ENCODE peak calls at places on chromosomes 5 and 9, in seven cellular contexts. K, W, J, S, Q, G and X are unnamed samples.

GRCh38 chr9:37745970-37746369 is 7.6 kb upstream of the TRMT10B start:
- DNase-seq in K (no peak), W (no peak), J (no peak), S (no peak), Q (no peak), G (no peak), X (no peak)

GRCh38 chr9:137295313-137296213 is 6.5 kb downstream of the NRARP start:
- DNase-seq in K (peak), W (peak), J (no peak), S (peak), Q (peak), G (no peak), X (no peak)

GRCh38 chr9:76559283-76559682 is 100.3 kb downstream of the GCNT1 start:
- DNase-seq in K (no peak), W (no peak), J (no peak), S (no peak), Q (no peak), G (no peak), X (no peak)

GRCh38 chr5:14665110-14665822 is 748 bp downstream of the OTULIN start:
- DNase-seq in K (peak), W (peak), J (no peak), S (peak), Q (peak), G (peak), X (no peak)

GRCh38 chr5:37791321-37791720 is 48.5 kb downstream of the GDNF start:
- DNase-seq in K (no peak), W (no peak), J (no peak), S (no peak), Q (no peak), G (no peak), X (no peak)

GRCh38 chr9:31089822-31090221 is 1294.6 kb upstream of the ACO1 start:
- DNase-seq in K (no peak), W (no peak), J (no peak), S (no peak), Q (no peak), G (peak), X (no peak)

GRCh38 chr9:71105192-71105591 is 16.2 kb downstream of the TRPM3 start:
- DNase-seq in K (no peak), W (no peak), J (no peak), S (no peak), Q (no peak), G (no peak), X (no peak)

GRCh38 chr5:107425541-107426031 is 245.2 kb downstream of the EFNA5 start:
- DNase-seq in K (no peak), W (no peak), J (no peak), S (no peak), Q (no peak), G (peak), X (no peak)

GRCh38 chr5:72160299-72160698 is 53.0 kb downstream of the MAP1B start:
- DNase-seq in K (no peak), W (no peak), J (no peak), S (no peak), Q (no peak), G (no peak), X (no peak)

GRCh38 chr5:105840800-105841199 is 1829.9 kb downstream of the EFNA5 start:
- DNase-seq in K (no peak), W (no peak), J (no peak), S (no peak), Q (no peak), G (no peak), X (no peak)

GRCh38 chr9:79896390-79896789 is 324.6 kb downstream of the TLE4 start:
- DNase-seq in K (no peak), W (no peak), J (no peak), S (no peak), Q (no peak), G (no peak), X (no peak)

GRCh38 chr9:69186841-69187611 is 12.9 kb downstream of the TJP2 start:
- DNase-seq in K (no peak), W (no peak), J (no peak), S (peak), Q (no peak), G (no peak), X (no peak)

GRCh38 chr9:27151693-27152397 is 42.8 kb downstream of the TEK start:
- DNase-seq in K (no peak), W (no peak), J (no peak), S (no peak), Q (no peak), G (no peak), X (no peak)

GRCh38 chr5:120564013-120564412 is 99.9 kb downstream of the PRR16 start:
- DNase-seq in K (no peak), W (no peak), J (no peak), S (no peak), Q (no peak), G (no peak), X (peak)

GRCh38 chr5:108727154-108727638 is 20.5 kb upstream of the FER start:
- DNase-seq in K (peak), W (no peak), J (no peak), S (peak), Q (peak), G (peak), X (no peak)

GRCh38 chr5:68289576-68289975 is 74.0 kb downstream of the PIK3R1 start:
- DNase-seq in K (no peak), W (no peak), J (no peak), S (no peak), Q (no peak), G (no peak), X (no peak)

GRCh38 chr5:6623228-6623627 is 9.6 kb downstream of the NSUN2 start:
- DNase-seq in K (no peak), W (no peak), J (no peak), S (no peak), Q (no peak), G (no peak), X (no peak)

GRCh38 chr9:98796364-98797101 is at the start of gene ANKS6:
- DNase-seq in K (peak), W (peak), J (no peak), S (peak), Q (peak), G (peak), X (peak)

GRCh38 chr9:96617439-96618185 is 2.0 kb downstream of the CDC14B start:
- DNase-seq in K (no peak), W (no peak), J (no peak), S (no peak), Q (no peak), G (no peak), X (no peak)

GRCh38 chr5:172407861-172408260 is 46.5 kb downstream of the SH3PXD2B start:
- DNase-seq in K (no peak), W (no peak), J (peak), S (no peak), Q (no peak), G (no peak), X (no peak)

GRCh38 chr5:57841671-57842375 is 359.2 kb upstream of the ACTBL2 start:
- DNase-seq in K (no peak), W (no peak), J (peak), S (no peak), Q (no peak), G (peak), X (peak)

GRCh38 chr5:98968056-98968564 is 39.3 kb upstream of the CHD1 start:
- DNase-seq in K (no peak), W (no peak), J (no peak), S (no peak), Q (no peak), G (no peak), X (no peak)

GRCh38 chr9:126420643-126421564 is 94.3 kb downstream of the MVB12B start:
- DNase-seq in K (no peak), W (no peak), J (no peak), S (no peak), Q (no peak), G (peak), X (no peak)

GRCh38 chr5:522899-523657 is 1.2 kb downstream of the SLC9A3 start:
- DNase-seq in K (no peak), W (no peak), J (no peak), S (no peak), Q (no peak), G (peak), X (no peak)

GRCh38 chr5:68332546-68332945 is 117.0 kb downstream of the PIK3R1 start:
- DNase-seq in K (no peak), W (no peak), J (no peak), S (no peak), Q (no peak), G (no peak), X (no peak)

GRCh38 chr5:10511741-10512640 is 51.9 kb upstream of the ANKRD33B start:
- DNase-seq in K (no peak), W (no peak), J (no peak), S (no peak), Q (no peak), G (no peak), X (no peak)

GRCh38 chr5:90967443-90967842 is 408.8 kb downstream of the ADGRV1 start:
- DNase-seq in K (no peak), W (no peak), J (no peak), S (no peak), Q (no peak), G (no peak), X (no peak)

GRCh38 chr5:96781031-96781733 is 26.6 kb downstream of the ERAP1 start:
- DNase-seq in K (no peak), W (no peak), J (no peak), S (no peak), Q (no peak), G (peak), X (no peak)